ENCODE peak calls at places on chromosomes 5 and 9, in four cellular contexts. B is mesendoderm, U is thyroid gland, A is A549. J is an unnamed sample.
A peak's percentile ranks its signal among the peaks of the same experiment; 100 is the strongest.

GRCh38 chr9:127035948-127036347 is 86.5 kb downstream of the ANGPTL2 start:
- DNase-seq in A (no peak), U (peak; percentile 31), B (no peak), J (peak; percentile 79)

GRCh38 chr9:88537743-88538055 is 2.7 kb downstream of the NXNL2 start:
- DNase-seq in A (peak; percentile 71), U (peak; percentile 47), B (peak; percentile 68), J (peak; percentile 90)

GRCh38 chr5:78552729-78553341 is 95.7 kb downstream of the LHFPL2 start:
- DNase-seq in U (no peak), B (no peak), A (no peak), J (no peak)

GRCh38 chr5:143106175-143106574 is 297.3 kb downstream of the NR3C1 start:
- DNase-seq in B (peak; percentile 62), U (peak; percentile 13), A (peak; percentile 89), J (no peak)

GRCh38 chr9:91953723-91954122 is 3.7 kb upstream of the ROR2 start:
- DNase-seq in A (no peak), B (peak; percentile 84), U (no peak), J (no peak)

GRCh38 chr5:143437666-143438273 is 34.3 kb upstream of the NR3C1 start:
- DNase-seq in B (no peak), A (no peak), U (no peak), J (no peak)

GRCh38 chr9:73151653-73152382 is at the start of gene ANXA1:
- DNase-seq in A (peak; percentile 94), B (peak; percentile 62), U (no peak), J (no peak)

GRCh38 chr5:177537389-177538361 is 16.7 kb downstream of the FAM193B start:
- DNase-seq in U (no peak), A (peak; percentile 61), B (peak; percentile 42), J (peak; percentile 92)

GRCh38 chr5:150321211-150321610 is 18.5 kb upstream of the ARSI start:
- DNase-seq in U (no peak), B (no peak), A (no peak), J (no peak)
- H3K4me1 ChIP-seq in U (peaks cover 5% of the 10 kb centered on the region), B (peaks cover 5% of the 10 kb centered on the region), A (peaks cover 57% of the 10 kb centered on the region), J (no peaks in the 10 kb centered on the region)

DNA sequence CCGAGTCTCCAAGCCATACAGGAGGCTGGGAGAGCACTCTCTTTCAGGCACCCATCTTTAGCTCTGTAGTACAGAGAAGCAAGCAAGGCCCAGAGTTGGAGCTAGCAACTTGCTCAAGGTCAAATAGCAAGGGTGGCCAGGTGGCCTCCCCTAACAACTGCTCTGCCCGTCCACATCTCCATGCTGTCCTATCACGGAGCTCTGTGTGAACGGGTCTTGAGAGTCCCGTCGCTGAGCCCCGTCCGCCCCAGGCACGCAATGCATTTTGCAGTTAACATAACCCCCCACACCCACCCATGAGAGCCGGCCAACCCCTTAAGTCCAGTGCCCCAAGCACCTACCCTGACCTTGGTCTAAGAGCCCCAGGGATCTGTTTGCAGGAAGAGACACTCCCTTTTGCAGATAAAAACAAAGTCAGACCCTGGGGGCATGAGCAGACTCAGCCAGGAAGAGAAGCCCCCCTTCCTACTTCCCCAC is 1.5 kb downstream of the RNF44 start:
- DNase-seq in A (no peak), B (no peak), U (no peak), J (no peak)
- H3K27ac ChIP-seq in A (peak overlapping the region; percentile 97), B (peak overlapping the region; percentile 97), U (peak overlapping the region; percentile 90), J (no peak overlapping the region)

DNA sequence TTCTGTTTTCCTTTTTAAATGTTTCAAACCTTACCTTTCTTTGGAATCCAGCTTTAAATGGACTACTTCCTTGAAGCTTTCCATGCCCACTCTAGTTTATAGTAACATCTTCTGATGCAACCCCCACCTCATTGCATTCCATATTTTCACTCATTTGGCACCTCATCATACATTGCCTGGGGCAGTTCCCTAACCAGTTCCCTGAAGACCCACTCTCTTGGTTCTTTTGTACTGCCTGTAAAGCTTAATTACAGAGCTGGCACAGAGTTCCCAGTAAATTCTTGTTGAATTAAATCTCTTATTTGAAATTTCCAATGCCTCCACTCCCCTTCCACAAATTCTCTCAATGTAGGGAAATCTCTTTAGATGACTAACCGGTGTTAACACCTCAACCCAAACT is 257.2 kb downstream of the ARRDC3 start:
- DNase-seq in A (no peak), B (no peak), U (no peak), J (no peak)
- H3K4me1 ChIP-seq in A (peaks cover 39% of the 10 kb centered on the region), B (no peaks in the 10 kb centered on the region), U (peaks cover 50% of the 10 kb centered on the region), J (peaks cover 15% of the 10 kb centered on the region)

GRCh38 chr9:134373269-134373668 is 47.0 kb downstream of the RXRA start:
- DNase-seq in B (no peak), A (no peak), U (no peak), J (no peak)
- H3K27ac ChIP-seq in B (no peak overlapping the region), A (peak overlapping the region; percentile 93), U (no peak overlapping the region), J (no peak overlapping the region)

GRCh38 chr9:1050125-1050895 is at the start of gene DMRT2:
- DNase-seq in A (peak; percentile 85), B (peak; percentile 98), U (peak; percentile 90), J (peak; percentile 88)
- H3K4me1 ChIP-seq in A (peaks cover 3% of the 10 kb centered on the region), B (peaks cover 2% of the 10 kb centered on the region), U (peaks cover 29% of the 10 kb centered on the region), J (no peaks in the 10 kb centered on the region)

GRCh38 chr9:129816501-129817435 is 7.2 kb downstream of the TOR1A start:
- DNase-seq in A (no peak), B (no peak), U (no peak), J (no peak)
- H3K27ac ChIP-seq in A (no peak overlapping the region), B (no peak overlapping the region), U (no peak overlapping the region), J (no peak overlapping the region)

GRCh38 chr5:126810983-126811382 is 34.0 kb downstream of the LMNB1 start:
- DNase-seq in A (no peak), B (no peak), U (no peak), J (no peak)
- H3K4me1 ChIP-seq in A (peaks cover 19% of the 10 kb centered on the region), B (no peaks in the 10 kb centered on the region), U (no peaks in the 10 kb centered on the region), J (no peaks in the 10 kb centered on the region)

DNA sequence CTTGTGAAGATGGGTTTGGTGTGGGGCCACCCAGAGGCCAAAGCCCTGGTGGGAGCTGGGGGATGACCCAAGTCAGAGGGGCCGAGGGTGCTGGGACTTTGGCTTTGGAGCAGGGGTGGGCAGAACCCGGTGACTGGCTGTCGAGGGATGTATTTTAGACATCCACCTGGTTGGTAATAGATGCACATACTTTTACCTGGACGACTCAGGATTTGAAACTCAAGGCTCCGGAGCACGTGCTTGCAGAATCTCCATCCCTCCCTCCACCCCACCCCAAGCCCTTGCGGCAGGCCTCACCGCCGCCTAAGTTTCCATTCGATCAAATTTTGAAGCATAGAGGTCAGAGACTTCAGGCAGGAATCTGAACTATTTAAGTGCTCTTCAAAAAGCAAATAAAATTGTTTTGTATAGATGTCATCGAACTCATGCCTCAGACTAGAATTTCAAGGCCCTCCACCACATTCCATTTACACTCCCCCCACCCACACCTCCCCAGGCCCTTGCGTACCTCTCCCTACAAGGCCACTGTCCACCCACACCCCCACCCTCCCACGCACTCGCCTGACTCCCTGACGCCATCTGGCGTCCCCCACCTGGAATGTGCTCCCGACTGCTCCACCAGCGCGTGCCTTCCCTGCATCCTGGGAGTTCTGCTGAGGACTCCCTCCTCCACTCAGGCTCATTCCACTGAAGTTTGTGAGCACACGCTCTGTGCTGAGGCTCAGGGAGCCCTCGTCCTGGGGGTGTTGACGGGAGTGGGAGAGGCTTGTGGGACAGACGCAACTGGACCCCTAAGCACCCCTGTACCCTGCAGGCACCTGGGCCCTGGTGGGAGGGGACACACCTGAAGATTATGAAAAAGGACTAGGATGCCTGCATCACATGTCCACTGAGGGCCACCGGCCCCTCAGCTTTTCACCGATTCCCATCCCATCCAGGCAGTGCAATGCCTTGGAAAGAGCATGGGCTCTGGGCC is 56.4 kb upstream of the RPL26L1 start:
- DNase-seq in A (peak; percentile 99), U (peak; percentile 99), B (peak; percentile 91), J (peak; percentile 96)
- H3K27ac ChIP-seq in A (peak overlapping the region; percentile 99), U (peak overlapping the region; percentile 93), B (no peak overlapping the region), J (peak overlapping the region; percentile 97)